ENCODE peak calls at places on chromosomes 12 and 14, in four cellular contexts. One of them, this sample, is unnamed.

GRCh38 chr12:88553941-88554658 is 26.2 kb downstream of the KITLG start:
- DNase-seq in SK-N-SH: peak
- DNase-seq in K562: no peak
- DNase-seq in HepG2: peak
- DNase-seq in this sample: no peak

GRCh38 chr12:132205271-132206092 is 61.2 kb downstream of the NOC4L start:
- DNase-seq in K562: no peak
- DNase-seq in HepG2: no peak
- DNase-seq in SK-N-SH: peak
- DNase-seq in this sample: no peak

GRCh38 chr12:33944703-33945437 is 77.4 kb upstream of the ALG10 start:
- DNase-seq in K562: no peak
- DNase-seq in SK-N-SH: no peak
- DNase-seq in HepG2: peak
- DNase-seq in this sample: no peak

GRCh38 chr12:2691340-2692111 is 103.2 kb upstream of the FKBP4 start:
- DNase-seq in SK-N-SH: no peak
- DNase-seq in K562: no peak
- DNase-seq in HepG2: no peak
- DNase-seq in this sample: peak

GRCh38 chr14:91418387-91419043 is 895 bp upstream of the CCDC88C start:
- DNase-seq in K562: peak
- DNase-seq in SK-N-SH: peak
- DNase-seq in HepG2: peak
- DNase-seq in this sample: no peak

GRCh38 chr14:99853206-99853605 is 60.0 kb downstream of the EML1 start:
- DNase-seq in HepG2: no peak
- DNase-seq in K562: no peak
- DNase-seq in SK-N-SH: peak
- DNase-seq in this sample: no peak

GRCh38 chr14:93114068-93114710 is 1.5 kb downstream of the ITPK1 start:
- DNase-seq in HepG2: no peak
- DNase-seq in K562: no peak
- DNase-seq in SK-N-SH: no peak
- DNase-seq in this sample: no peak

GRCh38 chr12:130813949-130814348 is 25.1 kb downstream of the STX2 start:
- DNase-seq in HepG2: no peak
- DNase-seq in K562: no peak
- DNase-seq in SK-N-SH: no peak
- DNase-seq in this sample: no peak

GRCh38 chr12:83805873-83806272 is 1106.7 kb downstream of the SLC6A15 start:
- DNase-seq in HepG2: no peak
- DNase-seq in K562: no peak
- DNase-seq in SK-N-SH: no peak
- DNase-seq in this sample: no peak

GRCh38 chr14:97458302-97459137 is 661.3 kb downstream of the VRK1 start:
- DNase-seq in SK-N-SH: peak
- DNase-seq in K562: no peak
- DNase-seq in HepG2: no peak
- DNase-seq in this sample: no peak

GRCh38 chr14:77268989-77269595 is 1.9 kb downstream of the NGB start:
- DNase-seq in K562: no peak
- DNase-seq in SK-N-SH: no peak
- DNase-seq in HepG2: no peak
- DNase-seq in this sample: no peak

GRCh38 chr12:5689773-5690172 is 255.3 kb downstream of the ANO2 start:
- DNase-seq in K562: peak
- DNase-seq in SK-N-SH: no peak
- DNase-seq in HepG2: no peak
- DNase-seq in this sample: no peak

GRCh38 chr12:70757830-70758493 is 120.7 kb upstream of the PTPRB start:
- DNase-seq in SK-N-SH: no peak
- DNase-seq in HepG2: no peak
- DNase-seq in K562: peak
- DNase-seq in this sample: no peak

GRCh38 chr14:93894992-93895391 is 32.2 kb upstream of the FAM181A start:
- DNase-seq in K562: no peak
- DNase-seq in SK-N-SH: peak
- DNase-seq in HepG2: no peak
- DNase-seq in this sample: no peak

GRCh38 chr14:90455100-90455571 is 58.3 kb downstream of the CALM1 start:
- DNase-seq in SK-N-SH: no peak
- DNase-seq in HepG2: no peak
- DNase-seq in K562: no peak
- DNase-seq in this sample: no peak

GRCh38 chr12:110726018-110726417 is 16.7 kb downstream of the PPP1CC start:
- DNase-seq in HepG2: no peak
- DNase-seq in SK-N-SH: no peak
- DNase-seq in K562: no peak
- DNase-seq in this sample: no peak

GRCh38 chr14:64294672-64295413 is 672 bp upstream of the ESR2 start:
- DNase-seq in HepG2: peak
- DNase-seq in K562: peak
- DNase-seq in SK-N-SH: peak
- DNase-seq in this sample: peak

GRCh38 chr14:37566811-37567371 is 28.2 kb downstream of the FOXA1 start:
- DNase-seq in HepG2: no peak
- DNase-seq in SK-N-SH: no peak
- DNase-seq in K562: no peak
- DNase-seq in this sample: no peak

GRCh38 chr14:66509874-66510273 is 1.9 kb downstream of the GPHN start:
- DNase-seq in K562: no peak
- DNase-seq in HepG2: no peak
- DNase-seq in SK-N-SH: no peak
- DNase-seq in this sample: no peak

GRCh38 chr12:116955382-116956021 is 44.8 kb downstream of the FBXW8 start:
- DNase-seq in HepG2: peak
- DNase-seq in K562: peak
- DNase-seq in SK-N-SH: no peak
- DNase-seq in this sample: no peak

GRCh38 chr12:121803861-121804416 is at the start of gene SETD1B:
- DNase-seq in HepG2: no peak
- DNase-seq in SK-N-SH: peak
- DNase-seq in K562: peak
- DNase-seq in this sample: no peak

GRCh38 chr14:54747616-54748015 is 155.0 kb downstream of the GCH1 start:
- DNase-seq in K562: no peak
- DNase-seq in HepG2: no peak
- DNase-seq in SK-N-SH: no peak
- DNase-seq in this sample: no peak
- TF ChIP-seq TAF1 in K562: no peak
- TF ChIP-seq TAF1 in HepG2: no peak
- TF ChIP-seq TAF1 in SK-N-SH: no peak
- TF ChIP-seq TAF1 in this sample: no peak

DNA sequence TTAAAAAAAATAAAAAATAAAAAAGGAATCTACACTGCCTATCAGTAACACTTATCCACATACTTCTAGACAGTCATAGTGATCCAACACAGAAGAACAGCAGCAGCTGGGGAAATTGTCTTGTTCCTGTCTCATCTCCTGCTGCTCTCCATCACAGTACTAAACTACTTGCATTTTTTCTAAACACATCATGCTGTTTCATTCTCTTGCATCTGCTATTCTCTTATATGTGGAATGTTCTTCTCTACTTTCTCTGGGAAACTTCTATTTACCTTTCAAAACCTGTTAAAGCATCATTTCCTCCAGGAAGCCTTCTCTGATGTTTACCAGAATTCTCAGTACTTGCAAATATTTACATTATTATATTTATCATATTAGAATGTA is 57.0 kb downstream of the ATF7 start:
- DNase-seq in HepG2: no peak
- DNase-seq in SK-N-SH: no peak
- DNase-seq in K562: no peak
- DNase-seq in this sample: no peak
- TF ChIP-seq TAF1 in HepG2: no peak
- TF ChIP-seq TAF1 in SK-N-SH: no peak
- TF ChIP-seq TAF1 in K562: no peak
- TF ChIP-seq TAF1 in this sample: no peak

DNA sequence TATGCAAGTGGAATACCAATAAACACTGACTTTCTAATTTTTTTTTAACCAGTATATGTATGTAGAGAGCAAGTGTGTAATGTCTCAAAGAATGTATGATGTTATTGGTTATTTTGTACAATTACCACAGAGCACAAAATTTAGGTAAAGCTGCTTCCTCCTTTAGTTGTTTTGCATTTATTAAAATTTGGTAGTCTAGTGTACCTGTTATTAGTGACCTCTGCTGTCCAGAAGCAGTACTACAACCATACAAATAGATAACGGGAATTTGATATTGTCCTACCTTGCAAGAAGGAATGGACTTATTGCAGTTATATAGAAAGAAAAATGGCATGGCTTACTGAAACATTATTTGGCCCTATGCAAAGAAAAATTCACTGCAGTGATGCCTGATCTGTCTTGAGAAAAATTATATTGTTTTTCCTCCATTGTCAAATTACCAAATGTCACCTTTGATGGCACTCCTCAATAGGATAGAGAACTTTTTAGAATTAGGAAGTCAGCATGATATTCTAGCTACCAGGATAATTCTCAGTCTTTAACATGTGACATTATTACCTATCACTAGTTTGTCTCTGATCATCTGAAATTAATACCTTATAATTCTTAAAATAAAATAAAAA is 153.9 kb upstream of the RMST start:
- DNase-seq in K562: peak
- DNase-seq in HepG2: peak
- DNase-seq in SK-N-SH: no peak
- DNase-seq in this sample: no peak
- TF ChIP-seq TAF1 in K562: no peak
- TF ChIP-seq TAF1 in HepG2: no peak
- TF ChIP-seq TAF1 in SK-N-SH: no peak
- TF ChIP-seq TAF1 in this sample: no peak

GRCh38 chr14:96251656-96252155 is 4.3 kb upstream of the BDKRB1 start:
- DNase-seq in SK-N-SH: no peak
- DNase-seq in HepG2: no peak
- DNase-seq in K562: no peak
- DNase-seq in this sample: no peak
- TF ChIP-seq TAF1 in SK-N-SH: no peak
- TF ChIP-seq TAF1 in HepG2: no peak
- TF ChIP-seq TAF1 in K562: no peak
- TF ChIP-seq TAF1 in this sample: no peak

GRCh38 chr12:112843272-112843671 is 51.7 kb downstream of the RPH3A start:
- DNase-seq in K562: no peak
- DNase-seq in HepG2: no peak
- DNase-seq in SK-N-SH: peak
- DNase-seq in this sample: no peak
- TF ChIP-seq TAF1 in K562: no peak
- TF ChIP-seq TAF1 in HepG2: no peak
- TF ChIP-seq TAF1 in SK-N-SH: no peak
- TF ChIP-seq TAF1 in this sample: no peak

GRCh38 chr14:52015411-52016030 is 26.2 kb downstream of the RTRAF start:
- DNase-seq in SK-N-SH: peak
- DNase-seq in HepG2: peak
- DNase-seq in K562: peak
- DNase-seq in this sample: no peak
- TF ChIP-seq TAF1 in SK-N-SH: no peak
- TF ChIP-seq TAF1 in HepG2: no peak
- TF ChIP-seq TAF1 in K562: no peak
- TF ChIP-seq TAF1 in this sample: no peak